ENCODE peak calls at places on chromosomes 12 and 14, in nine cellular contexts. S is epithelial cell of esophagus; V is occipital lobe; U is lower lobe of right lung; P is foreskin fibroblast; A is stimulated activated CD4-positive, alpha-beta T cell treated with anti-CD3 and anti-CD28 coated beads, TNF-alpha, amount 100 ng/mL, for 1 hour; W is activated naive CD4-positive, alpha-beta T cell treated with anti-CD3 and anti-CD28 coated beads, Interleukin-2, amount 50 U/mL, for 16 hours; T is activated T-helper 9 cell treated with anti-CD3 and anti-CD28 coated beads, Interleukin-2, amount 50 U/mL, for 16 hours; D is GOT3. E is an unnamed sample.
A peak's percentile ranks its signal among the peaks of the same experiment; 100 is the strongest.

GRCh38 chr14:52067873-52068740 is 752 bp downstream of the NID2 start:
- DNase-seq in S (no peak), V (no peak), U (no peak), P (no peak), A (no peak), W (no peak), T (no peak), D (no peak), E (no peak)

GRCh38 chr14:100108840-100109593 is 43.8 kb downstream of the EVL start:
- DNase-seq in S (no peak), V (no peak), U (no peak), P (no peak), A (no peak), W (no peak), T (no peak), D (no peak), E (no peak)

GRCh38 chr12:121598672-121599287 is 18.0 kb upstream of the KDM2B start:
- DNase-seq in S (no peak), V (no peak), U (no peak), P (no peak), A (no peak), W (no peak), T (no peak), D (no peak), E (no peak)

GRCh38 chr12:24081581-24081980 is 132.1 kb upstream of the SOX5 start:
- DNase-seq in S (no peak), V (no peak), U (no peak), P (no peak), A (no peak), W (no peak), T (no peak), D (no peak), E (no peak)

GRCh38 chr12:64678248-64678647 is 68.0 kb downstream of the RASSF3 start:
- DNase-seq in S (peak; percentile 59), V (no peak), U (no peak), P (no peak), A (no peak), W (no peak), T (no peak), D (no peak), E (no peak)

GRCh38 chr12:84201976-84202375 is 710.6 kb downstream of the SLC6A15 start:
- DNase-seq in S (no peak), V (no peak), U (no peak), P (no peak), A (no peak), W (no peak), T (no peak), D (no peak), E (no peak)

GRCh38 chr12:54273981-54274380 is 5.9 kb downstream of the CBX5 start:
- DNase-seq in S (no peak), V (no peak), U (no peak), P (no peak), A (no peak), W (no peak), T (no peak), D (no peak), E (no peak)

GRCh38 chr12:31524791-31525495 is 66.0 kb downstream of the DENND5B start:
- DNase-seq in S (peak; percentile 90), V (no peak), U (no peak), P (peak; percentile 48), A (no peak), W (no peak), T (no peak), D (no peak), E (no peak)

GRCh38 chr12:85948340-85948739 is 74.2 kb downstream of the NTS start:
- DNase-seq in S (no peak), V (no peak), U (no peak), P (no peak), A (no peak), W (no peak), T (no peak), D (no peak), E (no peak)

GRCh38 chr14:40368314-40368713 is 936.1 kb upstream of the FBXO33 start:
- DNase-seq in S (no peak), V (no peak), U (no peak), P (no peak), A (no peak), W (no peak), T (no peak), D (no peak), E (no peak)

GRCh38 chr12:8953773-8954402 is 4.4 kb upstream of the M6PR start:
- DNase-seq in S (no peak), V (no peak), U (no peak), P (no peak), A (no peak), W (peak; percentile 23), T (peak; percentile 52), D (no peak), E (no peak)

GRCh38 chr12:49389092-49389703 is 21.9 kb downstream of the SPATS2 start:
- DNase-seq in S (no peak), V (no peak), U (peak; percentile 79), P (no peak), A (no peak), W (peak; percentile 62), T (peak; percentile 50), D (no peak), E (peak; percentile 61)

GRCh38 chr14:102183922-102184677 is 44.4 kb downstream of the WDR20 start:
- DNase-seq in S (no peak), V (no peak), U (no peak), P (no peak), A (no peak), W (peak; percentile 20), T (no peak), D (no peak), E (no peak)

GRCh38 chr12:90305379-90305778 is 596.7 kb upstream of the ATP2B1 start:
- DNase-seq in S (peak; percentile 82), V (no peak), U (no peak), P (no peak), A (no peak), W (no peak), T (no peak), D (no peak), E (no peak)

GRCh38 chr12:101243074-101243473 is 33.0 kb upstream of the SLC5A8 start:
- DNase-seq in S (peak; percentile 20), V (no peak), U (no peak), P (no peak), A (no peak), W (no peak), T (no peak), D (no peak), E (no peak)

GRCh38 chr12:18990866-18991265 is 138.7 kb upstream of the PLEKHA5 start:
- DNase-seq in S (no peak), V (no peak), U (no peak), P (no peak), A (no peak), W (no peak), T (no peak), D (no peak), E (no peak)

GRCh38 chr14:92688434-92689375 is 59.7 kb downstream of the LGMN start:
- DNase-seq in S (no peak), V (no peak), U (no peak), P (no peak), A (no peak), W (no peak), T (no peak), D (no peak), E (no peak)

GRCh38 chr12:120012067-120012621 is 23.1 kb downstream of the BICDL1 start:
- DNase-seq in S (peak; percentile 24), V (peak; percentile 8), U (no peak), P (no peak), A (peak; percentile 76), W (peak; percentile 76), T (peak; percentile 60), D (peak; percentile 4), E (peak; percentile 59)

GRCh38 chr12:76023069-76023690 is 8.4 kb downstream of the PHLDA1 start:
- DNase-seq in S (no peak), V (no peak), U (no peak), P (no peak), A (no peak), W (no peak), T (no peak), D (no peak), E (no peak)

GRCh38 chr12:19144287-19144686 is 14.8 kb downstream of the PLEKHA5 start:
- DNase-seq in S (no peak), V (no peak), U (no peak), P (no peak), A (no peak), W (no peak), T (no peak), D (no peak), E (no peak)

GRCh38 chr12:96303656-96304055 is 96.6 kb downstream of the CDK17 start:
- DNase-seq in S (no peak), V (no peak), U (no peak), P (no peak), A (no peak), W (no peak), T (no peak), D (no peak), E (no peak)

GRCh38 chr14:64879635-64880381 is at the start of gene SPTB:
- DNase-seq in S (no peak), V (peak; percentile 52), U (peak; percentile 46), P (no peak), A (no peak), W (peak; percentile 73), T (peak; percentile 54), D (no peak), E (peak; percentile 44)

GRCh38 chr14:91220581-91221000 is 23.9 kb downstream of the GPR68 start:
- DNase-seq in S (peak; percentile 95), V (no peak), U (no peak), P (no peak), A (no peak), W (no peak), T (no peak), D (no peak), E (no peak)

GRCh38 chr12:53200107-53200457 is 7.0 kb downstream of the ITGB7 start:
- DNase-seq in S (no peak), V (no peak), U (no peak), P (no peak), A (no peak), W (no peak), T (no peak), D (no peak), E (no peak)

GRCh38 chr12:112131686-112132085 is 6.3 kb downstream of the TRAFD1 start:
- DNase-seq in S (no peak), V (no peak), U (no peak), P (no peak), A (no peak), W (no peak), T (no peak), D (no peak), E (no peak)

GRCh38 chr14:28629328-28630004 is 137.1 kb upstream of the FOXG1 start:
- DNase-seq in S (peak; percentile 68), V (no peak), U (no peak), P (no peak), A (no peak), W (no peak), T (no peak), D (no peak), E (no peak)

GRCh38 chr12:1928439-1929121 is 10.1 kb upstream of the CACNA2D4 start:
- DNase-seq in S (no peak), V (no peak), U (peak; percentile 28), P (no peak), A (no peak), W (no peak), T (no peak), D (no peak), E (peak; percentile 13)

GRCh38 chr14:68888883-68889282 is 90.2 kb downstream of the ACTN1 start:
- DNase-seq in S (no peak), V (no peak), U (no peak), P (no peak), A (no peak), W (no peak), T (no peak), D (no peak), E (no peak)

GRCh38 chr14:63266106-63266505 is 52.6 kb downstream of the GPHB5 start:
- DNase-seq in S (peak; percentile 91), V (no peak), U (no peak), P (no peak), A (no peak), W (no peak), T (no peak), D (no peak), E (no peak)

GRCh38 chr12:114863911-114864310 is 179.9 kb upstream of the TBX3 start:
- DNase-seq in S (no peak), V (no peak), U (no peak), P (no peak), A (no peak), W (no peak), T (no peak), D (no peak), E (no peak)

GRCh38 chr12:3641428-3641883 is 111.5 kb downstream of the CRACR2A start:
- DNase-seq in S (peak; percentile 55), V (no peak), U (no peak), P (peak; percentile 62), A (no peak), W (no peak), T (no peak), D (no peak), E (no peak)